ENCODE peak calls at places on chromosomes 5 and 9, in nine cellular contexts. C, L, X, Z, I, W, J, F and N are unnamed samples.

GRCh38 chr9:93680445-93681315 is 104.3 kb downstream of the PHF2 start:
- DNase-seq in F (peak; percentile 52), C (peak; percentile 62), J (no peak), X (no peak), W (no peak), Z (no peak), I (no peak), L (no peak), N (no peak)

GRCh38 chr5:172683696-172684464 is 42.8 kb downstream of the NEURL1B start:
- DNase-seq in F (no peak), C (no peak), Z (no peak), I (no peak), J (no peak), L (no peak), W (no peak), X (no peak), N (no peak)

GRCh38 chr9:73441890-73442818 is 290.5 kb downstream of the ANXA1 start:
- DNase-seq in Z (no peak), W (peak; percentile 76), I (no peak), L (peak; percentile 12), X (peak; percentile 19), J (no peak), F (no peak), C (no peak), N (peak; percentile 19)

GRCh38 chr5:40486437-40487270 is 193.1 kb upstream of the PTGER4 start:
- DNase-seq in Z (no peak), W (peak; percentile 55), I (no peak), L (peak; percentile 11), J (peak; percentile 38), C (no peak), F (no peak), X (no peak), N (no peak)

GRCh38 chr9:94912700-94913249 is 186.3 kb downstream of the AOPEP start:
- DNase-seq in Z (peak; percentile 79), L (peak; percentile 84), X (peak; percentile 85), I (no peak), F (peak; percentile 54), J (peak; percentile 92), C (peak; percentile 31), W (peak; percentile 95), N (peak; percentile 87)

GRCh38 chr9:4879098-4879497 is 86.4 kb downstream of the RCL1 start:
- DNase-seq in Z (no peak), J (no peak), I (no peak), X (no peak), F (no peak), C (no peak), L (no peak), W (no peak), N (no peak)

GRCh38 chr5:36305571-36306326 is 4.0 kb upstream of the RANBP3L start:
- DNase-seq in F (no peak), I (no peak), C (no peak), W (peak; percentile 14), X (no peak), Z (peak; percentile 48), L (peak; percentile 68), J (peak; percentile 71), N (peak; percentile 75)

GRCh38 chr9:76451234-76451633 is 7.7 kb upstream of the GCNT1 start:
- DNase-seq in I (peak; percentile 48), W (peak; percentile 88), F (no peak), J (peak; percentile 95), L (peak; percentile 87), X (peak; percentile 76), Z (no peak), C (no peak), N (peak; percentile 83)

GRCh38 chr9:98777618-98778017 is 18.7 kb downstream of the ANKS6 start:
- DNase-seq in W (no peak), X (no peak), J (no peak), C (no peak), Z (no peak), L (no peak), I (no peak), F (no peak), N (no peak)

GRCh38 chr9:98773721-98774120 is 22.6 kb downstream of the ANKS6 start:
- DNase-seq in F (no peak), X (no peak), W (no peak), Z (no peak), C (no peak), J (no peak), L (no peak), I (no peak), N (no peak)

GRCh38 chr9:98774746-98775145 is 21.6 kb downstream of the ANKS6 start:
- DNase-seq in W (no peak), I (no peak), C (no peak), J (no peak), L (no peak), Z (peak; percentile 45), F (peak; percentile 18), X (no peak), N (peak; percentile 41)

GRCh38 chr9:98778251-98778650 is 18.1 kb downstream of the ANKS6 start:
- DNase-seq in Z (no peak), L (no peak), W (no peak), C (no peak), X (no peak), J (no peak), I (no peak), F (peak; percentile 49), N (no peak)

GRCh38 chr9:98775831-98776441 is 20.4 kb downstream of the ANKS6 start:
- DNase-seq in C (no peak), X (no peak), I (peak; percentile 17), Z (no peak), F (peak; percentile 56), W (peak; percentile 42), L (peak; percentile 83), J (peak; percentile 76), N (peak; percentile 82)
- H3K4me3 ChIP-seq in C (no peak overlapping the region), X (no peak overlapping the region), I (no peak overlapping the region), Z (no peak overlapping the region), F (no peak overlapping the region), W (no peak overlapping the region), L (no peak overlapping the region), J (no peak overlapping the region), N (no peak overlapping the region)

GRCh38 chr5:112921833-112922817 is at the start of gene REEP5:
- DNase-seq in W (peak; percentile 45), C (peak; percentile 87), Z (peak; percentile 85), J (peak; percentile 48), X (no peak), L (peak; percentile 74), F (peak; percentile 71), I (no peak), N (peak; percentile 69)

GRCh38 chr5:112921031-112921832 is 795 bp downstream of the REEP5 start:
- DNase-seq in X (no peak), J (peak; percentile 54), W (peak; percentile 53), I (no peak), L (peak; percentile 72), C (peak; percentile 78), Z (peak; percentile 53), F (no peak), N (peak; percentile 68)

GRCh38 chr5:112923148-112923917 is 1.3 kb upstream of the REEP5 start:
- DNase-seq in Z (no peak), F (no peak), C (no peak), L (no peak), J (no peak), I (no peak), X (no peak), W (no peak), N (no peak)

GRCh38 chr5:112918679-112919078 is 3.3 kb downstream of the REEP5 start:
- DNase-seq in L (no peak), J (no peak), W (no peak), C (no peak), Z (no peak), I (no peak), F (no peak), X (peak; percentile 45), N (no peak)

DNA sequence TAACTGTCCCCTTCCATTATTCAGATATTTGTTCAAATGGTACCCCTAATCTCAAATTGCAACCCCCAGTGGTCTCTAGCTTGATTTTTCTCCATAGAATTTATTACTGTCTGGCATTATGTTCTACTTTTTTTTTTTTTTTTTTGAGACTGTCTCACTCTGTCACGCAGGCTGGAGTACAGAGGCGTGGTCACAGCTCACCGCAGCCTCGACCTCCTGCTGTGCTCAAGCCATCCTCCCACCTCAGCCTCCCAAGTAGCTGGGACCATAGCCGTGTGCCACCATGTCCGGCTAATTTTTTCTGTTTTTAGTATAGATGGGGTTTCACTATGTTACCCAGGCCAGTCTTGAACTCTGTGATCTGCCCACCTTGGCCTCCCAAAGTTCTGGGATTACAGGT is 2.0 kb upstream of the REEP5 start:
- DNase-seq in I (no peak), W (no peak), L (no peak), X (no peak), J (no peak), Z (no peak), C (no peak), F (no peak), N (no peak)
- TF ChIP-seq CTCF in I (no peak), W (no peak), L (no peak), X (no peak), J (no peak), Z (no peak), C (no peak), F (no peak), N (no peak)

GRCh38 chr5:135467051-135467625 is 15.0 kb upstream of the TIFAB start:
- DNase-seq in I (no peak), X (no peak), W (no peak), J (no peak), L (no peak), C (no peak), F (no peak), Z (no peak), N (no peak)

GRCh38 chr5:135468086-135468485 is 15.9 kb upstream of the TIFAB start:
- DNase-seq in W (no peak), Z (no peak), I (no peak), C (no peak), F (no peak), L (no peak), X (no peak), J (no peak), N (no peak)

GRCh38 chr5:135468541-135468940 is 16.4 kb upstream of the TIFAB start:
- DNase-seq in I (no peak), W (no peak), Z (no peak), X (no peak), J (no peak), F (no peak), L (no peak), C (no peak), N (no peak)

GRCh38 chr5:135465391-135466122 is 13.4 kb upstream of the TIFAB start:
- DNase-seq in L (no peak), I (no peak), F (no peak), X (no peak), Z (no peak), J (no peak), W (no peak), C (no peak), N (no peak)

GRCh38 chr5:135466178-135467050 is 14.3 kb upstream of the TIFAB start:
- DNase-seq in W (peak; percentile 21), F (peak; percentile 79), Z (peak; percentile 71), X (no peak), L (peak; percentile 71), C (no peak), J (peak; percentile 67), I (peak; percentile 7), N (peak; percentile 73)
- H3K4me3 ChIP-seq in W (no peak overlapping the region), F (no peak overlapping the region), Z (no peak overlapping the region), X (no peak overlapping the region), L (peak overlapping the region; percentile 12), C (peak overlapping the region; percentile 64), J (peak overlapping the region; percentile 33), I (no peak overlapping the region), N (no peak overlapping the region)

DNA sequence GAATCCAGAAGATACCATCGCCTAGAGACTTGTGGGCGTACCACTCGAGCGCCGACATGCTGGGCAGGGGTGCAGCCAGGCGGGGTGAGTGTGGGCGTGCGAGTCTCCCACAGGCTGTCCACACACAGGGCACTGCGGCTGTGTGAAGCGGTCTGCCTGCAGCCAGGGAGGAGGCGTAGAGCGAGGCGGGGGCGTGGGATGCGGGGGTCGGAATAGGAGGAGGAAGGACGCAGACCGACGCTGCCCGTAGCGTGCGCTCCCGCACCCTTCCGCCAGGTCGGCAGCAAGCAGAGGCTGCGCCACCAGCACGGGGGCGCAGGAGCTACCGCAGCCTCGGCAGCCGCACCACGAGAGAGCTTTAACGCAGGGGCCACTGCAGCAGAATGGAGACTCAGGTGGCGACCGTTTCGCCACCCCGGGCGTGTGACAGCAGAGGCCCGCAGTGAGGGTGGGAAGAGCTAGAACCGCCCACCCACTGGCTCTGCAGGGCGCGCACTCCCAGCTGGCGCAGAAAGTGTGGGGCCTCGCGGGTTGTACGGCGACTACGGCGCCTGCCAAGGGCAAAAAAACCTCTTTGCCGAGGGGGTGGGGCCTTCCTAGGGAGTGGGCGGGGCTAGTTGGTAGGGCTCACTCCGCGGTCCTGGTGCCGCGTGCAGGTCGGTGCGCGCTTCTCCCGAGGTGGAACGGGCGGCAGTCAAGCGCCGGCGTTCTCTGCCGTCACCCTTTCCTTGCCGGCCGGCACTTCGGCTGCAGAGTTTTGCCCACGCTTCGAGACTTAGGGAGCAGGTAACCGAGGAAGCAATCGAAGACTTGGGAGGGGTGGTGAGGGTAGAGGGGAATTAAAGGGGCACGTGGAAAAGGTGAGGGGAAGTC is at the start of the genes MBLAC2 and POLR3G:
- DNase-seq in L (peak; percentile 95), Z (peak; percentile 90), J (peak; percentile 88), W (peak; percentile 80), I (peak; percentile 49), X (peak; percentile 62), C (peak; percentile 89), F (peak; percentile 90), N (peak; percentile 94)
- TF ChIP-seq CTCF in L (peak; percentile 49), Z (peak; percentile 49), J (peak; percentile 73), W (no peak), I (peak; percentile 55), X (peak; percentile 49), C (no peak), F (peak; percentile 64), N (peak; percentile 66)